ENCODE peak calls at places on chromosomes 3 and 15, in nine cellular contexts. J is uterus, H is upper lobe of right lung, W is astrocyte, I is A549, B is tibial artery, P is HCT116, A is A673, E is transverse colon. F is an unnamed sample.

GRCh38 chr3:146325170-146325569 is 74.3 kb upstream of the PLSCR4 start:
- DNase-seq in J (no peak), H (no peak), W (no peak), I (no peak), B (no peak), P (no peak), A (no peak), E (no peak), F (no peak)

GRCh38 chr15:79091204-79091867 is 756 bp upstream of the RASGRF1 start:
- DNase-seq in J (no peak), H (peak; percentile 40), W (no peak), I (peak; percentile 47), B (peak; percentile 40), P (no peak), A (peak; percentile 42), E (no peak), F (no peak)

GRCh38 chr3:57166660-57167059 is 1.5 kb upstream of the IL17RD start:
- DNase-seq in J (no peak), H (no peak), W (no peak), I (no peak), B (no peak), P (no peak), A (no peak), E (no peak), F (no peak)

GRCh38 chr15:88645171-88646087 is 6.6 kb downstream of the ISG20 start:
- DNase-seq in J (no peak), H (no peak), W (no peak), I (no peak), B (peak; percentile 50), P (no peak), A (no peak), E (no peak), F (no peak)

GRCh38 chr15:56817266-56817665 is 84.0 kb upstream of the ZNF280D start:
- DNase-seq in J (no peak), H (no peak), W (peak; percentile 61), I (no peak), B (no peak), P (no peak), A (peak; percentile 70), E (no peak), F (no peak)

GRCh38 chr3:61574854-61575253 is 13.5 kb downstream of the PTPRG start:
- DNase-seq in J (no peak), H (no peak), W (peak; percentile 100), I (no peak), B (peak; percentile 91), P (no peak), A (no peak), E (no peak), F (no peak)

GRCh38 chr3:31495971-31496370 is 36.8 kb upstream of the STT3B start:
- DNase-seq in J (no peak), H (no peak), W (peak; percentile 55), I (no peak), B (no peak), P (no peak), A (no peak), E (no peak), F (no peak)

GRCh38 chr15:32641517-32642059 is at the start of gene SCG5:
- DNase-seq in J (no peak), H (peak; percentile 73), W (peak; percentile 47), I (no peak), B (no peak), P (no peak), A (no peak), E (peak; percentile 38), F (peak; percentile 50)

GRCh38 chr15:77019476-77020331 is 24.8 kb downstream of the PSTPIP1 start:
- DNase-seq in J (no peak), H (peak; percentile 54), W (peak; percentile 30), I (no peak), B (peak; percentile 56), P (no peak), A (no peak), E (no peak), F (no peak)

GRCh38 chr15:63998489-63998888 is 47.8 kb downstream of the DAPK2 start:
- DNase-seq in J (no peak), H (no peak), W (no peak), I (no peak), B (no peak), P (no peak), A (peak; percentile 27), E (peak; percentile 4), F (no peak)

GRCh38 chr3:193943200-193943599 is 192.7 kb upstream of the HES1 start:
- DNase-seq in J (no peak), H (no peak), W (no peak), I (no peak), B (no peak), P (no peak), A (no peak), E (no peak), F (peak; percentile 38)

GRCh38 chr3:14306167-14306566 is 96.2 kb upstream of the SLC6A6 start:
- DNase-seq in J (no peak), H (no peak), W (no peak), I (no peak), B (no peak), P (no peak), A (no peak), E (no peak), F (no peak)

GRCh38 chr3:14305321-14305720 is 97.1 kb upstream of the SLC6A6 start:
- DNase-seq in J (no peak), H (no peak), W (no peak), I (no peak), B (no peak), P (no peak), A (no peak), E (no peak), F (no peak)

GRCh38 chr3:14301558-14301957 is 100.8 kb upstream of the SLC6A6 start:
- DNase-seq in J (peak; percentile 67), H (peak; percentile 76), W (no peak), I (no peak), B (peak; percentile 75), P (no peak), A (no peak), E (peak; percentile 31), F (no peak)

GRCh38 chr3:14304101-14305045 is 98.0 kb upstream of the SLC6A6 start:
- DNase-seq in J (no peak), H (no peak), W (no peak), I (no peak), B (no peak), P (no peak), A (no peak), E (no peak), F (no peak)

GRCh38 chr3:14303336-14304100 is 98.9 kb upstream of the SLC6A6 start:
- DNase-seq in J (no peak), H (no peak), W (no peak), I (no peak), B (no peak), P (no peak), A (no peak), E (no peak), F (no peak)
- H3K4me1 ChIP-seq in J (no peaks in the 10 kb centered on the region), H (peaks cover 6% of the 10 kb centered on the region), W (no peaks in the 10 kb centered on the region), I (no peaks in the 10 kb centered on the region), B (no peaks in the 10 kb centered on the region), P (no peaks in the 10 kb centered on the region), A (no peaks in the 10 kb centered on the region), E (no peaks in the 10 kb centered on the region), F (no peaks in the 10 kb centered on the region)

GRCh38 chr15:101535170-101535902 is 45.8 kb upstream of the PCSK6 start:
- DNase-seq in J (no peak), H (no peak), W (no peak), I (no peak), B (no peak), P (no peak), A (no peak), E (no peak), F (peak; percentile 1)
- TF ChIP-seq CTCF in J (no peak), H (no peak), W (no peak), I (no peak), B (no peak), P (no peak), A (no peak), E (no peak), F (no peak)

DNA sequence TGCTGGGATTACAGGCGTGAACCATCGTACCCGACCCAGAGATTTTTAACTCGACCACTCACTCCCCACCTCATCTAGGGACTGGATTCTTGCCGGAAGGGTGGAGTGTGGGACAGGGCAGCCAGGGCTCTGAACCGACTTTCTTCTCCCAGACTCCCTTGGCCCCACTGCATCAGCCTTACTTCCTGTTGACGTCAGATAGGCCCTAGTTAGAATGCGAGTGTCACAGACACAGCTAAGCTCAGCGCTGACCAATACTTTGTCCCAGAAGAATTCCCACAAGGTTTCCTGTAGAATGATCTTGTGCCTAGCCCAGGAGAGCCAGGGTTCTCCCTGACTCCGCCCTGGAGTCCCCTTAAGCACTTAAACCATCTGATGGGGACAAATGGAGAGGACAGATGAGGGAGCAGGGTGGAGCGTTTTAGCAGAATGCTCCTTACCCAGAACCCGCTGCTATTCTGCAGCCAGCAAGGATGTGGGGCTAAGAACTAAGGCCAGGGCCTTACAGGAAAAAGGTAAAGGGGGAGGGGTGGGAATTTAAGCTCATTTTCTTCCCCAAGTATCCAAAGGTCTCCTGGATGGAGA is 5.8 kb upstream of the TUSC2 start:
- DNase-seq in J (peak; percentile 67), H (no peak), W (no peak), I (no peak), B (peak; percentile 88), P (no peak), A (no peak), E (no peak), F (no peak)
- H3K4me1 ChIP-seq in J (peaks cover 4% of the 10 kb centered on the region), H (peaks cover 41% of the 10 kb centered on the region), W (peaks cover 32% of the 10 kb centered on the region), I (peaks cover 29% of the 10 kb centered on the region), B (peaks cover 57% of the 10 kb centered on the region), P (peaks cover 38% of the 10 kb centered on the region), A (no peaks in the 10 kb centered on the region), E (peaks cover 46% of the 10 kb centered on the region), F (peaks cover 41% of the 10 kb centered on the region)

GRCh38 chr15:73246898-73247297 is 121.9 kb downstream of the HCN4 start:
- DNase-seq in J (no peak), H (no peak), W (no peak), I (no peak), B (no peak), P (no peak), A (no peak), E (no peak), F (no peak)

GRCh38 chr15:73240864-73241499 is 127.8 kb downstream of the HCN4 start:
- DNase-seq in J (peak; percentile 62), H (no peak), W (peak; percentile 32), I (peak; percentile 78), B (no peak), P (peak; percentile 61), A (peak; percentile 74), E (peak; percentile 73), F (no peak)

GRCh38 chr15:73246411-73246810 is 122.3 kb downstream of the HCN4 start:
- DNase-seq in J (no peak), H (no peak), W (no peak), I (no peak), B (no peak), P (no peak), A (no peak), E (no peak), F (no peak)

GRCh38 chr15:73239564-73240208 is 129.1 kb downstream of the HCN4 start:
- DNase-seq in J (no peak), H (no peak), W (no peak), I (no peak), B (no peak), P (no peak), A (no peak), E (no peak), F (no peak)

DNA sequence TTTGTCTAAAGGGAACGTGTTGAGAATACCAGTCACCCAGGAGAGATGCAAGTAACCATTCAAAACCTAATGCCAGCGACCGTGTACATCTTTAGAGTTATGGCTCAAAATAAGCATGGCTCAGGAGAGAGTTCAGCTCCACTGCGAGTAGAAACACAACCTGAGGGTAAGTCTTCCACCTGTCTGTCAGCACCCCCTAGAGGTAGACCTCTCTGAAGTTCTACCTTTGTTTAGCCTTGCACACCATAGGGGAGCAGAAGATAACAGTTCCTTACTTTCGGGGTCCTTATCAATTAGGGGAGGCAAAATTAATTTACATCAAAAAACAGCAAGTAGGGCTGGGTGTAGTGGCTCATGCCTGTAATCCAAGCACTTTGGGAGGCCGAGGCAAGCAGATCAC is 124.4 kb downstream of the HCN4 start:
- DNase-seq in J (no peak), H (no peak), W (no peak), I (peak; percentile 18), B (no peak), P (peak; percentile 22), A (no peak), E (no peak), F (no peak)
- TF ChIP-seq CTCF in J (no peak), H (peak; percentile 13), W (no peak), I (peak; percentile 50), B (no peak), P (peak; percentile 63), A (peak; percentile 34), E (peak; percentile 22), F (no peak)

F was measured in mucosa of descending colon.